ENCODE peak calls at places on chromosome 2, in five cellular contexts. F, C, V, W and X are unnamed samples.

GRCh38 chr2:82795446-82795845 is 1663.6 kb downstream of the SUCLG1 start:
- DNase-seq in F (no peak), C (peak), V (no peak), W (no peak), X (no peak)

GRCh38 chr2:44763275-44763674 is 178.2 kb upstream of the SIX3 start:
- DNase-seq in F (no peak), C (no peak), V (no peak), W (no peak), X (no peak)

GRCh38 chr2:126921066-126921465 is 22.4 kb downstream of the TEX51 start:
- DNase-seq in F (no peak), C (no peak), V (no peak), W (no peak), X (peak)

GRCh38 chr2:120220756-120221155 is 2.4 kb downstream of the TMEM185B start:
- DNase-seq in F (no peak), C (no peak), V (no peak), W (no peak), X (no peak)

GRCh38 chr2:162106146-162106551 is 32.1 kb upstream of the DPP4 start:
- DNase-seq in F (no peak), C (no peak), V (no peak), W (no peak), X (no peak)

GRCh38 chr2:160583162-160583522 is 89.5 kb upstream of the RBMS1 start:
- DNase-seq in F (no peak), C (no peak), V (no peak), W (no peak), X (no peak)

GRCh38 chr2:20506281-20506685 is 59.4 kb downstream of the RHOB start:
- DNase-seq in F (no peak), C (no peak), V (peak), W (no peak), X (no peak)

GRCh38 chr2:68726608-68727367 is 7.8 kb upstream of the ARHGAP25 start:
- DNase-seq in F (no peak), C (no peak), V (no peak), W (no peak), X (no peak)

GRCh38 chr2:54522624-54523281 is 66.6 kb downstream of the SPTBN1 start:
- DNase-seq in F (peak), C (no peak), V (peak), W (peak), X (no peak)

GRCh38 chr2:159208449-159208848 is 78.1 kb downstream of the WDSUB1 start:
- DNase-seq in F (no peak), C (no peak), V (no peak), W (no peak), X (no peak)

GRCh38 chr2:37746883-37747282 is 75.4 kb upstream of the CDC42EP3 start:
- DNase-seq in F (no peak), C (no peak), V (no peak), W (no peak), X (no peak)

GRCh38 chr2:159807183-159808037 is 9.4 kb upstream of the CD302 start:
- DNase-seq in F (no peak), C (no peak), V (no peak), W (peak), X (no peak)

GRCh38 chr2:203567786-203568185 is 32.7 kb upstream of the RAPH1 start:
- DNase-seq in F (no peak), C (no peak), V (no peak), W (no peak), X (no peak)

GRCh38 chr2:14601070-14601770 is 31.3 kb upstream of the LRATD1 start:
- DNase-seq in F (no peak), C (no peak), V (no peak), W (no peak), X (no peak)

GRCh38 chr2:112472547-112473263 is 9.3 kb upstream of the TTL start:
- DNase-seq in F (no peak), C (no peak), V (no peak), W (no peak), X (peak)

GRCh38 chr2:7031424-7032245 is 114.4 kb downstream of the RNF144A start:
- DNase-seq in F (no peak), C (peak), V (peak), W (no peak), X (no peak)

GRCh38 chr2:62467475-62468321 is 38.3 kb downstream of the TMEM17 start:
- DNase-seq in F (no peak), C (no peak), V (peak), W (no peak), X (no peak)

GRCh38 chr2:120736955-120737801 is 1.5 kb downstream of the GLI2 start:
- DNase-seq in F (peak), C (no peak), V (no peak), W (peak), X (peak)

GRCh38 chr2:71615769-71616730 is 162.7 kb downstream of the DYSF start:
- DNase-seq in F (no peak), C (no peak), V (peak), W (no peak), X (peak)

GRCh38 chr2:74037379-74037860 is 52.7 kb downstream of the TET3 start:
- DNase-seq in F (no peak), C (no peak), V (no peak), W (no peak), X (no peak)

GRCh38 chr2:29005331-29005730 is 24.2 kb downstream of the TOGARAM2 start:
- DNase-seq in F (no peak), C (no peak), V (no peak), W (no peak), X (no peak)

GRCh38 chr2:85737481-85737880 is 16.3 kb upstream of the ATOH8 start:
- DNase-seq in F (no peak), C (no peak), V (no peak), W (no peak), X (no peak)

GRCh38 chr2:193584522-193584938 is 1389.8 kb upstream of the TMEFF2 start:
- DNase-seq in F (no peak), C (peak), V (no peak), W (no peak), X (no peak)

GRCh38 chr2:200773083-200773482 is 38.6 kb upstream of the BZW1 start:
- DNase-seq in F (no peak), C (no peak), V (no peak), W (no peak), X (no peak)

GRCh38 chr2:4882421-4882820 is 809.8 kb upstream of the SOX11 start:
- DNase-seq in F (no peak), C (no peak), V (no peak), W (no peak), X (no peak)

GRCh38 chr2:106184394-106184793 is 9.7 kb downstream of the UXS1 start:
- DNase-seq in F (no peak), C (no peak), V (no peak), W (no peak), X (no peak)

GRCh38 chr2:120252207-120253020 is at the start of gene RALB:
- DNase-seq in F (peak), C (peak), V (peak), W (peak), X (peak)

GRCh38 chr2:1707771-1708351 is 36.5 kb downstream of the PXDN start:
- DNase-seq in F (no peak), C (no peak), V (peak), W (peak), X (peak)

GRCh38 chr2:121777699-121778058 is 22.2 kb downstream of the TSN start:
- DNase-seq in F (no peak), C (no peak), V (no peak), W (no peak), X (no peak)

GRCh38 chr2:235836416-235837042 is 331.7 kb downstream of the GBX2 start:
- DNase-seq in F (no peak), C (peak), V (no peak), W (peak), X (no peak)

GRCh38 chr2:217166241-217166640 is 306.4 kb upstream of the TNP1 start:
- DNase-seq in F (no peak), C (peak), V (no peak), W (no peak), X (no peak)

GRCh38 chr2:32958836-32959235 is 12.1 kb downstream of the LTBP1 start:
- DNase-seq in F (no peak), C (no peak), V (no peak), W (no peak), X (no peak)

GRCh38 chr2:185689906-185690539 is 48.6 kb upstream of the FSIP2 start:
- DNase-seq in F (no peak), C (no peak), V (no peak), W (no peak), X (no peak)

GRCh38 chr2:161312996-161313395 is 4.8 kb downstream of the PSMD14 start:
- DNase-seq in F (no peak), C (peak), V (no peak), W (no peak), X (no peak)

GRCh38 chr2:102342888-102343287 is 12.7 kb upstream of the IL18R1 start:
- DNase-seq in F (no peak), C (no peak), V (no peak), W (no peak), X (no peak)
- TF ChIP-seq CTCF in F (no peak), C (no peak), V (no peak), W (no peak), X (no peak)

GRCh38 chr2:128716371-128716770 is 397.7 kb upstream of the HS6ST1 start:
- DNase-seq in F (no peak), C (no peak), V (no peak), W (no peak), X (peak)

GRCh38 chr2:128717758-128718710 is 399.4 kb upstream of the HS6ST1 start:
- DNase-seq in F (no peak), C (no peak), V (no peak), W (no peak), X (peak)

GRCh38 chr2:128722469-128722868 is 403.8 kb upstream of the HS6ST1 start:
- DNase-seq in F (no peak), C (no peak), V (no peak), W (no peak), X (no peak)

GRCh38 chr2:128724547-128724946 is 405.9 kb upstream of the HS6ST1 start:
- DNase-seq in F (no peak), C (no peak), V (no peak), W (no peak), X (peak)

GRCh38 chr2:128720440-128721022 is 401.9 kb upstream of the HS6ST1 start:
- DNase-seq in F (no peak), C (no peak), V (no peak), W (no peak), X (no peak)
- TF ChIP-seq CTCF in F (peak), C (no peak), V (no peak), W (no peak), X (peak)

GRCh38 chr2:30978044-30978443 is 160.2 kb downstream of the GALNT14 start:
- DNase-seq in F (no peak), C (no peak), V (no peak), W (no peak), X (no peak)

GRCh38 chr2:30981101-30981500 is 157.1 kb downstream of the GALNT14 start:
- DNase-seq in F (no peak), C (no peak), V (no peak), W (no peak), X (no peak)

GRCh38 chr2:30981519-30981918 is 156.7 kb downstream of the GALNT14 start:
- DNase-seq in F (no peak), C (no peak), V (no peak), W (peak), X (no peak)

GRCh38 chr2:30978854-30979253 is 159.4 kb downstream of the GALNT14 start:
- DNase-seq in F (no peak), C (no peak), V (no peak), W (no peak), X (no peak)

DNA sequence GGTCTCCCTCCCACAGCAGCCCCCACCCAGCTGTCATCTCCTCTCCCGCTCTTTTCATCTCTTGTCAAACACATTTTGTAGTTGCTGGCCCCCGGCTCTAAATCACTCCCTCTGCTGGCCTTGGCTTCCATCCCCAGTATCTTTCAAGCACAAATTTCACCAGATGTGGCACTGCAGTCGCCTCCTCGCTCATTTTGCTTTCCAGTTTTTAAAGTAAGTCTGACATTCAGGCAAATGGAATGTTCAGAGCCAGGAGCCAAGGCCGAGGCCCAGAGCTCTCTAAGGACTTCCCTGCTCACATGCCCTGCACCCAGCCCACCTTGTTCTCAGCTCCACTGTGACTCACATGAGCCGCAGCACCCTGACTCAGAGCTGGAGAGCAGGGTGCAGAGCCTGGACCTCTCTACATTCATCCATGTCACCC is 158.4 kb downstream of the GALNT14 start:
- DNase-seq in F (no peak), C (peak), V (peak), W (no peak), X (no peak)
- TF ChIP-seq CTCF in F (no peak), C (peak), V (no peak), W (no peak), X (no peak)

GRCh38 chr2:164288235-164288634 is 333.0 kb downstream of the GRB14 start:
- DNase-seq in F (no peak), C (no peak), V (no peak), W (no peak), X (no peak)

GRCh38 chr2:164281896-164282295 is 339.4 kb downstream of the GRB14 start:
- DNase-seq in F (no peak), C (no peak), V (no peak), W (no peak), X (no peak)

DNA sequence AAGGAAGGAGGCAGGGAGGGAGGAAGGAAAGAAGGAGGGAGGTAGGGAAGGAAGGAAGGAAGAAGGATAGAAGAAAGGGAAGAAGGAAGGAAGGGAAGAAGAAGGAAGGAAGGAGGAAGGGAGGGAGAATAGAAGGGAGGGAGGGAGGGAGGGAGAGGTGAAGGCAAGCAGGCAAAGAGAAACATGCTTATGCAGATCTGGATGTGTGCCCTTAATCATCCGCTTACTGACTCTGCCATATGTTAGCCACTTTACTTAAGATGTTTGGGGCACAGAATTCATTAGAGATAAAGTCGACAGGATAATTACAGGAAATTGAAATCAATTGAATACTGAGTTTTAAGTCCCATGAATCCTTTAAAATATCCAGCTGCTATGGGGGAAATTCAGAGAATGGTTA is 334.2 kb downstream of the GRB14 start:
- DNase-seq in F (no peak), C (no peak), V (no peak), W (no peak), X (no peak)
- TF ChIP-seq CTCF in F (no peak), C (no peak), V (no peak), W (no peak), X (no peak)

DNA sequence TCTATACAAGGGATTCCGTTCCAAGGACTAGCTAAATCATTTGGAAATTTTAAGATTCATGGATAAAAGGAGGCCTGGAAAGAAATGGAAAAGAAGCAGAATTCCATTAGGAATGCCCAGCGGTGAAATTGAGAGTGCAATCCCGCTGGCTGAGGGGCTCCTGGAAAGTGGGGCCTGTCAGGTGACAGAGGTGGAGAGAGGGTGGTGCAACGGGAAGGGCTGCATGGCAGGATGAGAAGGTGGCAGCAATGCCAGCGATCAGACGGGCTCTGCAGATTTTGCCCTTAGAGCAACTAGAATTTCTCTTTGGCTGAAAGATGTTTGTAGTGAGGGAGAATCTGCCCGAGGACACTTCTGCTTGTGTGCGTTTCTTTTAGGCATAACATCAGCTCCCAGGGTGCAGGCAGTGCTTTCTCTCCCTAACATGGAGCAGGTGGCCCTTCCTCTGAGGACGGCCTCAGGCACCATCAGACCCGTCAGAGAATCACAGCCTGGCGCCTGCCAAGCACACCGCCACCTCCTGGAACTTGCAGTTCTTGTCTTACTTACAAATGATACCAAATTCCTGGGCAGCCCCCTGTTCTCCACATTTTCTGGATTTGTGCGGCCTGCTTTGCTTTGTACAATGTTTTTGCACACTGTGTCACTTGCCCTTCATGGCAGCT is 261.6 kb downstream of the NDUFA10 start:
- DNase-seq in F (no peak), C (no peak), V (peak), W (no peak), X (no peak)
- TF ChIP-seq CTCF in F (no peak), C (no peak), V (no peak), W (peak), X (no peak)